ENCODE peak calls at places on chromosome 11, in six cellular contexts. A, W, B, R, N and I are unnamed samples.

GRCh38 chr11:62337682-62338181 is 484 bp downstream of the ASRGL1 start:
- DNase-seq in N (peak), B (no peak), W (no peak), A (peak), R (no peak), I (peak)

GRCh38 chr11:32005786-32006406 is 85.0 kb upstream of the RCN1 start:
- DNase-seq in W (no peak), R (peak), N (no peak), A (no peak), B (peak), I (peak)

GRCh38 chr11:46290598-46291309 is 13.3 kb downstream of the CREB3L1 start:
- DNase-seq in R (peak), B (peak), A (peak), N (no peak), W (peak), I (peak)

GRCh38 chr11:96045622-96046456 is 121.9 kb upstream of the MTMR2 start:
- DNase-seq in A (peak), W (no peak), R (peak), N (no peak), B (peak), I (peak)

GRCh38 chr11:66970808-66971442 is 4.2 kb upstream of the C11orf86 start:
- DNase-seq in N (no peak), A (peak), B (peak), W (peak), R (peak), I (peak)

GRCh38 chr11:92306966-92307504 is 82.4 kb downstream of the FAT3 start:
- DNase-seq in A (no peak), B (no peak), R (no peak), W (no peak), N (no peak), I (peak)

GRCh38 chr11:122791836-122792235 is 46.5 kb upstream of the CRTAM start:
- DNase-seq in B (peak), R (no peak), W (no peak), N (no peak), A (peak), I (peak)

GRCh38 chr11:128250482-128250881 is 336.9 kb downstream of the ETS1 start:
- DNase-seq in W (no peak), N (no peak), A (no peak), B (no peak), R (no peak), I (no peak)

GRCh38 chr11:64051297-64051696 is 15.6 kb downstream of the FLRT1 start:
- DNase-seq in R (no peak), W (no peak), B (no peak), A (no peak), N (no peak), I (no peak)

GRCh38 chr11:32056445-32056844 is 34.4 kb upstream of the RCN1 start:
- DNase-seq in N (no peak), W (peak), B (peak), R (peak), A (no peak), I (no peak)

GRCh38 chr11:67563354-67564114 is 20.1 kb upstream of the GSTP1 start:
- DNase-seq in B (peak), A (peak), N (no peak), W (no peak), R (peak), I (peak)

GRCh38 chr11:36278531-36279245 is 10.5 kb downstream of the COMMD9 start:
- DNase-seq in A (no peak), W (no peak), R (no peak), N (no peak), B (peak), I (peak)

GRCh38 chr11:81033779-81034550 is 1593.1 kb upstream of the TENM4 start:
- DNase-seq in N (no peak), W (no peak), R (no peak), B (no peak), A (no peak), I (peak)

GRCh38 chr11:104764718-104765045 is 133.6 kb downstream of the CASP12 start:
- DNase-seq in N (no peak), R (no peak), W (no peak), B (no peak), A (no peak), I (no peak)

DNA sequence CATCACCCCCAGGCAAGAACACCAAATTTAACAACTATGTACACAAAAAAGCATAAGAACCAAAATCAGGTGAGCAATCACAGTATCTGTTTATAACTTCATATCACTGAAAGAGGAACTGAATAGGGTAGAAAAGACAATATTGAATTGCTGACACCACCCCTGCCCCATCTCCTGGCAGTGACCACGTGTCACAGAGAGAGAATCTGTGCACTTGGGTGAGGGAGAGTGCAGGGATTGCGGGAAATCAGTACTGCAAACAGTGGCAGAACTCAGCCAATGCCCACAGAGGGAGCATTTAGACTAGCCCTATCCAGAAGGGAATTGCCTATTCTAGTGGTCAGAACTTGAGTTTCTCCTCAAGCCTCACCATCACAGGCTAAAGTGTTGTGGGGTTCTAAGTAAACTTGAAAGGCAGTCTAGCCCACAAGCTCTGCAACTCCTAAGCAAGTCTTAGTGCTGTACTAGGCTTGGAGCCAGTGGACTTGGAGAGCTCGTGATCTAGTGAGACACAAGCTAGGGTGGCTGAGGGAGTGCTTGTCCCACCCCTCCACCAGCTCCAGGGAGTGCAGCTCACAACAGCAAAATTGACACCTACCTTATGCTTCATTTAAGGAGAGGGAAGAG is 82.8 kb upstream of the PTH start:
- DNase-seq in B (no peak), N (no peak), R (no peak), W (no peak), A (no peak), I (no peak)
- TF ChIP-seq CTCF in B (no peak), N (no peak), R (no peak), W (no peak), A (no peak), I (no peak)

DNA sequence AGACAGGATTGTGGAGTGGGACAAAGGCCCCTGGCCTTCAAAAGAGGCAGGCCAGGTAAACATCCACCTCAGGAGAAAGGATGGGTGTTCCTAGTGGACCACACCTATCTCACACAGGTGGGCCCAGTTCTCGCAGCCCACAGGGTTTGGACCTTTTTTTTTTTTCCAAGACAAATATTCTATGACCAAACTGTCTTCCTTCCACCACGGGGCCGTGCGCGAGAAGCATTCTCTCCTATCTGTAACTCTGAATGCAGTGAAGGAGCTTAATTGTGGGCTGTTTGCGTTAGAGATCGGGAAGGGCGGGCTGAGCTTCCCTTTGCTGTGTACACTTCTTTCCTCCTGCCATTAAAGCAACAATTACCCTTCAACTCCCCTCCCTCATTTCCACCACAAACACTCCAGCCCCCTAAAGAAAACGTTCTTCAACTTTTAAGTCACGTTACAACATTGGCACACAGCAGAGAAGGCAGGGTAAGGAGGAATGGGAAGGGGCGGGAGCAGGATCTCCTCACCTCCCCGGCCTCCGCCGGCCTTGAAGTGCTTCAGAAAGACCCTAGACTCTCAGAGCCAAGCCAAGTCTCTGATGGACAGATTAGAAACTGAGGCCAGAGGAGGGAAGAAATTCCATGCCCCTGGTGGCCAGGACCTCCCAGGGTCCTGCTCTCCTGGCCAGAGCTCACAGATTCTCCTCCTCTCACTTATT is 238.4 kb downstream of the BUD13 start:
- DNase-seq in W (no peak), R (no peak), B (no peak), N (no peak), A (no peak), I (no peak)
- TF ChIP-seq CTCF in W (no peak), R (no peak), B (no peak), N (no peak), A (no peak), I (no peak)

GRCh38 chr11:111119751-111120150 is 125.8 kb upstream of the POU2AF2 start:
- DNase-seq in N (no peak), A (no peak), B (peak), W (no peak), R (no peak), I (no peak)
- TF ChIP-seq CTCF in N (no peak), A (no peak), B (no peak), W (no peak), R (no peak), I (no peak)

DNA sequence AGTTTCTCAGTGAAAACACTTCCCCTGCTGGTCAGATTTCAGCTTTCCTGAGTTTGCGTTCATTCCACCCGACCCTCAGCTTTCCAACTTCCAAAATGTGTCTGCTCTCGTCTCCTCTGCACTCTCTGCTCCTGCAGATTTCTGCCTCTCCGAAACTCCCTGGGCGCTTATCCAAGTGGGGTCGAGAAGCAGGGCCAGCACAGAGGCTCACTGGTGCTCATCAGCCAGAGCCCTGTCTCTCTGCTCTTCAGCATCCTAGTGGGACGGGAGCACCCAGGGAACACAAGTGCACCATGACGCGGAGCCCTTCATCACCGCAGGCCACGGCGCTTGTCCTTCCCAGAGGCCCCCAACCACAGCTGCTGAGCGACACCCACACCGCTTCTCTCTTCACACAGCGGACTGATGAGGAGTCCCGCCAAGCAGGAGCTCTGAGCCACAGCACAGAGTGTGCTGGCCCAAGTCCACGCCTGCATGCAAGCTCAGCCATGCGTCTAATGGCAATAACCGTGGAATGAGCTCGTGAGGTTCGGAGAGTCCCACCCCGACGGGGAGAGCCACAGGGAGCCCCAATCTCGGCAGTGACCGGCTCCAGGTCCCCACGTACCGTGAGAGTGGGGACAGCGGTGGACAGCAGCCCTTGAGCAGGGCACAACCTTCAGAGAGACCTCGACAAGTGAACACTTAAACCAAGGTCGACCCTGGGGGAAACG is 27.9 kb upstream of the MOB2 start:
- DNase-seq in A (no peak), B (no peak), N (no peak), R (no peak), W (no peak), I (no peak)
- TF ChIP-seq CTCF in A (no peak), B (no peak), N (no peak), R (no peak), W (no peak), I (no peak)

DNA sequence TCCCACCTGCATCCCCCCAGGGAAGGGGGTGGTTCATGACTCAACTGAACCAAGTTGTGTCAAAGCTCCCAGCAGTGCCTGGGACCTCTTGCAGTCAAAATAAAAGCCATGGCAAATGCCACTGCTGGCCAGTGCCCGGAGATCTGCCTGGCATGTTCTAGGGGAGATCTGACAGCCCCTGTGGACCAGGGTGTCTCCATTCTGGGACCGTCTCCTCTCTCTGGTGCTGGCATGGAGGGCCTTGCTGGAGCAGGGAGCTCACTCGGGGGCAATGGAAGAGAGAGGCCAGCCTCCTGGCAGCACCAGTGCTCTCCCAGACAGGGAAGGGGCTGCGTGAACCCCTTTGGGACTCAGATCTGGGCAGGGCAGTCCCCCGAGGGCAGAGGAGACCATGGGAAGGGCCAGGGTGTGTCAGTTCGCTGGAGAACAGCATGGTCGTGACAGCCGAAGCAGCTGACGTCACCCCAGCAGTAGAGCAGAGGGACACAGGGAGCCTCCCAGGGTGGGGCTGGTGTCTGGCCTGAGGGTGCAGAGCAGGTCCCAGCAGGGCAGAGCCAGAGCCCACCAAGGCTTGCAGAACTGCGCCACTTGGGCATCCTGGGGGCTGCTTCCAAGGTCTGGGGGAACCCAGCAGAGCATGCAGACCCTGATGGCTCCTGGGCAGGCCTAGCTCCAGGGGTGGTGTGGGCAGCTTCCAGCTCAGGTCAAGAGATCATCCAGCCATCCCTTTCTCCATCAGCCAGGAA is 70.9 kb upstream of the KCNQ1OT1 start:
- DNase-seq in A (no peak), B (no peak), N (no peak), R (no peak), W (no peak), I (no peak)
- TF ChIP-seq CTCF in A (no peak), B (no peak), N (no peak), R (no peak), W (no peak), I (no peak)

GRCh38 chr11:492416-493226 is 14.4 kb downstream of the RNH1 start:
- DNase-seq in W (no peak), A (no peak), B (no peak), N (no peak), R (no peak), I (no peak)
- TF ChIP-seq CTCF in W (no peak), A (no peak), B (no peak), N (no peak), R (no peak), I (no peak)

GRCh38 chr11:910044-910588 is 494 bp downstream of the CHID1 start:
- DNase-seq in N (no peak), R (no peak), A (no peak), W (no peak), B (no peak), I (no peak)

GRCh38 chr11:911890-912219 is 1.2 kb upstream of the CHID1 start:
- DNase-seq in W (no peak), B (no peak), R (no peak), A (no peak), N (no peak), I (no peak)

GRCh38 chr11:912266-912665 is 1.7 kb upstream of the CHID1 start:
- DNase-seq in B (no peak), R (no peak), A (no peak), N (no peak), W (no peak), I (no peak)

GRCh38 chr11:910589-911030 is at the start of gene CHID1:
- DNase-seq in W (peak), A (peak), N (peak), B (peak), R (no peak), I (peak)

DNA sequence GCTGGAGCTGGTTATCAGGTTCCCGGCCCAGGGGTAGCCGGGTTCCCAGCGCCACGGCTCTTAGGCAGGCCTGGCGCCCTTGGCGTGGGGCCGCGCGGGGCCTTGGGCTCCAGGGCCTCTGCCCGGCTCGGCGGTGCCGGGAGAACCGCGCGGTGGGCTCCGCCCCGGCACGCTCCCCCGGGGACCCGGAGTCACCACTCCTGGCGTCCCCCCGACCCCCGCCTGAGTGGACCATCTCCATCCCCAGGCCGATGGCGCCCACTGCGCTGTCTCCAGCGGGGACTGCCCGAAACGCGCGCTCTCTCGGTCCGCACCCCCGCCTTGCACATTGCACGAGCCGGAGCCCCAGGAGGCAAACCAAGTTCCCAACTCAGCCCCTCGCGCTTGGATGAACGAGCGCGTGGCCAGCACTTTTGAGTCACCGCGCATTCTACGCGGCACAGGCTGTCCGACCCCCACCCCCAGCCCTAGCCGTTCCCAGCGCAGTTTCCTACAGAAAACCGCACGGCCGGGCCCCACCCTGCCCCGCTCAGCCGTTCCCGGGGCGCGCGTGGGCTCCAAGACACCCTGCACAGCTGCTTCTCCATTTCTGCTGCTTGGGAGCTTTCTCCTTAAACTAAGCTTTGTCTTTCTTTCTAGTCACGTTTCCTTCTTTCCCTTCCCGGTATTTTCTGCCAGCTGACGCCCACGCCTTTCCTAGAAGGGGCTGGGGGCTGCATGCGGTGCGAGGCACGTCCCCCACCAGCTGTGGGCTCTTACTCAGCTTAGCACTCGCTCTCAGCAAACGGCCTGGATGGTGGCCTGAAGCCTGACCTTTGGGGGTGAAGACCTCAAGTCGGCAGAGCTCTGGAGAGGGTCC is 650 bp upstream of the CHID1 start:
- DNase-seq in N (peak), B (peak), R (no peak), W (peak), A (peak), I (peak)
- TF ChIP-seq CTCF in N (no peak), B (no peak), R (no peak), W (no peak), A (no peak), I (no peak)

GRCh38 chr11:43582837-43583462 is 97.6 kb upstream of the HSD17B12 start:
- DNase-seq in B (no peak), R (no peak), A (no peak), N (no peak), W (no peak), I (no peak)
- TF ChIP-seq CTCF in B (no peak), R (no peak), A (no peak), N (no peak), W (no peak), I (no peak)

DNA sequence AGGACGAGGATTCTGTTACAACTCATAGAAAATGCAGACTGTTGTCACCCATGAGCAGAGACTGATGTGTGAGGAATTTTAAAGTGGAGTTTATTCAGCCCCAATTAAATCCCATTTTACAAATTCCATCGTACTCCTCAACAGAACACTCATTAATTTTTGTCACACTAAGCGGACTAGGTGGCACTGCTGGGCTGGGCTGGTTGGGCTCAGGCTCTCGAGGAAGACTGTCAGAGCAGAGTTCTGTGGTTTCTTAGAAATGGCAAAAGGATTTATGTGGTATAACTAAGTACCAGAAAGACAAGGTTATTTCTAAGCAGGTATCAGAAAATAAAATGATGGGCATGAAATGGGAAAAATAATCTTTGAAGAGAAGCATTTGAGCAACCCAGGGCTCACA is 102.5 kb upstream of the SPON1 start:
- DNase-seq in N (no peak), R (no peak), A (no peak), B (no peak), W (no peak), I (no peak)
- TF ChIP-seq CTCF in N (no peak), R (no peak), A (no peak), B (no peak), W (no peak), I (no peak)

GRCh38 chr11:10418259-10418949 is 36.7 kb upstream of the AMPD3 start:
- DNase-seq in W (peak), B (no peak), N (no peak), R (no peak), A (no peak), I (no peak)

GRCh38 chr11:10413268-10413667 is 41.8 kb upstream of the AMPD3 start:
- DNase-seq in W (peak), B (no peak), N (no peak), R (no peak), A (peak), I (peak)

GRCh38 chr11:10414659-10415058 is 40.4 kb upstream of the AMPD3 start:
- DNase-seq in R (no peak), A (peak), B (peak), W (peak), N (no peak), I (no peak)

GRCh38 chr11:10414181-10414580 is 40.9 kb upstream of the AMPD3 start:
- DNase-seq in R (no peak), B (no peak), W (peak), N (no peak), A (peak), I (no peak)

GRCh38 chr11:10415817-10416392 is 39.2 kb upstream of the AMPD3 start:
- DNase-seq in B (no peak), R (no peak), W (peak), N (no peak), A (no peak), I (no peak)
- TF ChIP-seq CTCF in B (no peak), R (no peak), W (peak), N (no peak), A (no peak), I (peak)